ENCODE peak calls at places on chromosome X, in five cellular contexts. One of them, this sample, is unnamed.

GRCh38 chrX:155779831-155780230 is 101.3 kb upstream of the VAMP7 start:
- DNase-seq in GM12865: no peak
- DNase-seq in brain microvascular endothelial cell: no peak
- DNase-seq in hepatocyte: no peak
- DNase-seq in BJ: no peak
- DNase-seq in this sample: no peak

GRCh38 chrX:22399793-22400192 is 127.1 kb downstream of the CBLL2 start:
- DNase-seq in GM12865: no peak
- DNase-seq in brain microvascular endothelial cell: peak
- DNase-seq in hepatocyte: peak
- DNase-seq in BJ: no peak
- DNase-seq in this sample: peak

GRCh38 chrX:46599051-46599560 is 25.5 kb downstream of the CHST7 start:
- DNase-seq in GM12865: no peak
- DNase-seq in brain microvascular endothelial cell: no peak
- DNase-seq in hepatocyte: no peak
- DNase-seq in BJ: no peak
- DNase-seq in this sample: no peak

GRCh38 chrX:74931214-74931613 is 6.0 kb upstream of the NEXMIF start:
- DNase-seq in GM12865: peak
- DNase-seq in brain microvascular endothelial cell: no peak
- DNase-seq in hepatocyte: peak
- DNase-seq in BJ: no peak
- DNase-seq in this sample: no peak

GRCh38 chrX:51899741-51900140 is 6.3 kb downstream of the MAGED1 start:
- DNase-seq in GM12865: no peak
- DNase-seq in brain microvascular endothelial cell: peak
- DNase-seq in hepatocyte: no peak
- DNase-seq in BJ: peak
- DNase-seq in this sample: no peak

GRCh38 chrX:29687687-29688086 is 527.7 kb upstream of the MAGEB2 start:
- DNase-seq in GM12865: no peak
- DNase-seq in brain microvascular endothelial cell: peak
- DNase-seq in hepatocyte: peak
- DNase-seq in BJ: no peak
- DNase-seq in this sample: no peak

GRCh38 chrX:5617666-5618065 is 611.0 kb downstream of the NLGN4X start:
- DNase-seq in GM12865: no peak
- DNase-seq in brain microvascular endothelial cell: no peak
- DNase-seq in hepatocyte: no peak
- DNase-seq in BJ: no peak
- DNase-seq in this sample: no peak

GRCh38 chrX:30653415-30654131 is at the start of gene GK:
- DNase-seq in GM12865: peak
- DNase-seq in brain microvascular endothelial cell: no peak
- DNase-seq in hepatocyte: peak
- DNase-seq in BJ: no peak
- DNase-seq in this sample: no peak

GRCh38 chrX:13939741-13940597 is 89.7 kb downstream of the GEMIN8 start:
- DNase-seq in GM12865: no peak
- DNase-seq in brain microvascular endothelial cell: no peak
- DNase-seq in hepatocyte: no peak
- DNase-seq in BJ: no peak
- DNase-seq in this sample: no peak

GRCh38 chrX:88613338-88613737 is 133.7 kb upstream of the CPXCR1 start:
- DNase-seq in GM12865: no peak
- DNase-seq in brain microvascular endothelial cell: peak
- DNase-seq in hepatocyte: peak
- DNase-seq in BJ: no peak
- DNase-seq in this sample: no peak

GRCh38 chrX:72100051-72100755 is 31.5 kb downstream of the RTL5 start:
- DNase-seq in GM12865: peak
- DNase-seq in brain microvascular endothelial cell: no peak
- DNase-seq in hepatocyte: no peak
- DNase-seq in BJ: no peak
- DNase-seq in this sample: no peak

GRCh38 chrX:13005671-13006473 is 31.0 kb downstream of the TMSB4X start:
- DNase-seq in GM12865: peak
- DNase-seq in brain microvascular endothelial cell: no peak
- DNase-seq in hepatocyte: no peak
- DNase-seq in BJ: no peak
- DNase-seq in this sample: no peak

GRCh38 chrX:38183577-38183976 is 37.1 kb downstream of the SRPX start:
- DNase-seq in GM12865: no peak
- DNase-seq in brain microvascular endothelial cell: no peak
- DNase-seq in hepatocyte: no peak
- DNase-seq in BJ: no peak
- DNase-seq in this sample: no peak

GRCh38 chrX:21975827-21976226 is 35.3 kb downstream of the SMS start:
- DNase-seq in GM12865: no peak
- DNase-seq in brain microvascular endothelial cell: peak
- DNase-seq in hepatocyte: peak
- DNase-seq in BJ: no peak
- DNase-seq in this sample: no peak

GRCh38 chrX:134692233-134692632 is 34.0 kb upstream of the PLAC1 start:
- DNase-seq in GM12865: no peak
- DNase-seq in brain microvascular endothelial cell: no peak
- DNase-seq in hepatocyte: no peak
- DNase-seq in BJ: no peak
- DNase-seq in this sample: no peak

GRCh38 chrX:65697173-65697572 is 29.7 kb downstream of the MSN start:
- DNase-seq in GM12865: no peak
- DNase-seq in brain microvascular endothelial cell: peak
- DNase-seq in hepatocyte: no peak
- DNase-seq in BJ: no peak
- DNase-seq in this sample: no peak

GRCh38 chrX:110915120-110915519 is 119.5 kb upstream of the CHRDL1 start:
- DNase-seq in GM12865: no peak
- DNase-seq in brain microvascular endothelial cell: no peak
- DNase-seq in hepatocyte: peak
- DNase-seq in BJ: peak
- DNase-seq in this sample: peak

DNA sequence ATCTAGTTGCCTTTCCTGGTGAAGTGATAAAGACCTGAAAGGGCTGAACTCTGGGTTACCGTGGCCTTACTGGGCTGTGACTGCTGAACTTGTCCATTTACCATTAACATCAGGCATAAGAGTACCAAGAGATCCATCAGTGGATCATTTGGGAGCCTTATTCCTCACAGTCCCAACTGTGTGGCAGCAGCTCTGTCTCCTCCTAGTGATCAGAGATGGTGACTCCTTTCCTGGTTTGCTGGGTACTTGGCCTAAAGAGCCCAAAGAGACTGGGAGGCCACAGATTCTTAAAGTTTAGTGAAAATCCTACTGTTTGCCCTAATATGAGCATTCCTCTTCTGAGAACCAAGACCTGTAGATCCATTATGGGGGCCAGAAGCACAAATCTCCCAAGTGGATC is 56.3 kb upstream of the ATP6AP2 start:
- DNase-seq in GM12865: no peak
- DNase-seq in brain microvascular endothelial cell: no peak
- DNase-seq in hepatocyte: no peak
- DNase-seq in BJ: no peak
- DNase-seq in this sample: no peak
- TF ChIP-seq CTCF in GM12865: no peak
- TF ChIP-seq CTCF in brain microvascular endothelial cell: peak
- TF ChIP-seq CTCF in hepatocyte: no peak
- TF ChIP-seq CTCF in BJ: peak
- TF ChIP-seq CTCF in this sample: no peak

DNA sequence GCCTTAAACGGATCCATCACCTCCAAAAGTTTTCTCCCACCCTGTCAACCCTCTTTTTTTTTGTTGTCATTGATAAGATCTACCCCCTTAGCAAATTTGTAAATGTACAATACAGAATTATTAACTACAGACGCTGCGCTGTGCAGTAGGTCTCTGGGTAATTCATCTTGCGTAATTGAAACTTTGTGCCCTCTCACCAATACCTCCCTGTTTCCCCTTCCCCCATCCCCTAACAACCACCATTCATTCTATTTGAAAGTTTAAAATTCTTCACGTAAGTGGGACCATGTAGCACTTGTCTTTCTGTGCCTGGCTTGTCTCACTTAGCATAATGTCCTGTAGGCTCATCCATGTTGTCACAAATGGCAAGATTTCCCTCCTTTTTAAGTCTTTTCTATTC is 45.8 kb upstream of the CLDN34 start:
- DNase-seq in GM12865: no peak
- DNase-seq in brain microvascular endothelial cell: no peak
- DNase-seq in hepatocyte: no peak
- DNase-seq in BJ: no peak
- DNase-seq in this sample: no peak
- H3K4me3 ChIP-seq in GM12865: no peak
- H3K4me3 ChIP-seq in brain microvascular endothelial cell: no peak
- H3K4me3 ChIP-seq in hepatocyte: no peak
- H3K4me3 ChIP-seq in BJ: no peak
- H3K4me3 ChIP-seq in this sample: no peak

DNA sequence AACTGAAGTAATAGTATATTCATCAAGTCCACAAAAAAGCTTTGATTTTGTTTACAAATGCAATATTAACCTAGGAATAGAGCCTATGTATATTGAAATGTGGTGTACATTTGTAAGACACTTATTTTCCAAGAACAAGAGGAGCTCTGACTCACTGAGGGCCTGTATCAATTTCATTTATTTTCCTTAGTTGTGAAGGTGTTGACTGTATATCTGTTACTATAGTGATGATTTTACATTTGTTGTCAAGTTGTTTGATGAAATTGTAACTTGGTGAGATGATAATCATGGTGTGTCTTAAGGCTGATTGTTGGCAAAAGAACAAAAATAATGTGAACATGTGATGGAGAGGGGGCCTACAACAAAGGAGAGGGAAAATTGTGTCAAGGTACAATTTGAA is 274.9 kb upstream of the TEX13A start:
- DNase-seq in GM12865: no peak
- DNase-seq in brain microvascular endothelial cell: no peak
- DNase-seq in hepatocyte: no peak
- DNase-seq in BJ: no peak
- DNase-seq in this sample: no peak
- TF ChIP-seq CTCF in GM12865: no peak
- TF ChIP-seq CTCF in brain microvascular endothelial cell: no peak
- TF ChIP-seq CTCF in hepatocyte: no peak
- TF ChIP-seq CTCF in BJ: no peak
- TF ChIP-seq CTCF in this sample: no peak

GRCh38 chrX:100647739-100648138 is 3.7 kb downstream of the SRPX2 start:
- DNase-seq in GM12865: no peak
- DNase-seq in brain microvascular endothelial cell: no peak
- DNase-seq in hepatocyte: no peak
- DNase-seq in BJ: no peak
- DNase-seq in this sample: no peak
- H3K4me3 ChIP-seq in GM12865: no peak
- H3K4me3 ChIP-seq in brain microvascular endothelial cell: no peak
- H3K4me3 ChIP-seq in hepatocyte: no peak
- H3K4me3 ChIP-seq in BJ: no peak
- H3K4me3 ChIP-seq in this sample: no peak

GRCh38 chrX:154321624-154322023 is 26.0 kb downstream of the TKTL1 start:
- DNase-seq in GM12865: no peak
- DNase-seq in brain microvascular endothelial cell: no peak
- DNase-seq in hepatocyte: no peak
- DNase-seq in BJ: no peak
- DNase-seq in this sample: no peak
- TF ChIP-seq CTCF in GM12865: no peak
- TF ChIP-seq CTCF in brain microvascular endothelial cell: no peak
- TF ChIP-seq CTCF in hepatocyte: no peak
- TF ChIP-seq CTCF in BJ: no peak
- TF ChIP-seq CTCF in this sample: no peak

GRCh38 chrX:34848281-34848680 is 94.3 kb upstream of the FAM47B start:
- DNase-seq in GM12865: no peak
- DNase-seq in brain microvascular endothelial cell: no peak
- DNase-seq in hepatocyte: no peak
- DNase-seq in BJ: peak
- DNase-seq in this sample: peak

DNA sequence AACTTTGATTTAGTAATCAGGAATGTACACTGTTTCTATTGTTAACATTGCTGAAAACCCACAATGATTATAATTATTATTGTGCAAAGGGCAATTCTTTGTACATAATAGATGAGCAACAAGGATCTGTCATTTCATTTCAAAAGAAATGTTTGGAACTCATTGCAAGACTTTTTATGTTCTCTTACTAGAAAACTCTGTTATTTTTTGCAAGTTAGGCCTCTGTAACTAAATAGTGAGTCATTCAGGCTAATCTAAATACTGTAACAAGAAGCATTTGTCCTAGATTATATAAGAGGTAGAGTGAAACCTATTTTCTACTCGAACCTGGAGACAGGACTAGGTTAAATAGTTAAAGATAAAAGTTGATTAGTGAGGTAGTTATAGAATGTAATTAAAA is 93.2 kb upstream of the FAM47B start:
- DNase-seq in GM12865: no peak
- DNase-seq in brain microvascular endothelial cell: no peak
- DNase-seq in hepatocyte: no peak
- DNase-seq in BJ: peak
- DNase-seq in this sample: no peak
- H3K4me3 ChIP-seq in GM12865: no peak
- H3K4me3 ChIP-seq in brain microvascular endothelial cell: no peak
- H3K4me3 ChIP-seq in hepatocyte: no peak
- H3K4me3 ChIP-seq in BJ: no peak
- H3K4me3 ChIP-seq in this sample: no peak

DNA sequence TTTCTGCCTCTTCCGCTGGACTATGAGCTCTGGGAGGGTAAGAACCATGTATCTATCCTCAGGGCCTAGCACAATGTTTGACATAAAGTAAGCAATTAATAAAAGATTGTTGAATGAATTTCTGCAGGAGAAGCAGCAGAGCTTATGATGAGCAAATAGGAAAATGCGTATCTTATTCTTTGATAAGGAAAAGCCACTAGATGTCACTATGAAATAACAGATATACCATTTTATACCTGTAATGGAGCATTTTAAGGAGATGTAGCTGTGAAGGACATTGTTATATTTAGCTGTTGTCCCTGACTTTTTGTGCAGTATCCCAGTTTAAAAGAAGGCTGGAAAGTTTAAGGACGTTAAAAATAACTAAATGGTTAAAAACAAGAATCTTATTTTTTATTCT is 147.2 kb upstream of the MBNL3 start:
- DNase-seq in GM12865: no peak
- DNase-seq in brain microvascular endothelial cell: no peak
- DNase-seq in hepatocyte: no peak
- DNase-seq in BJ: no peak
- DNase-seq in this sample: no peak
- TF ChIP-seq CTCF in GM12865: no peak
- TF ChIP-seq CTCF in brain microvascular endothelial cell: no peak
- TF ChIP-seq CTCF in hepatocyte: peak
- TF ChIP-seq CTCF in BJ: no peak
- TF ChIP-seq CTCF in this sample: no peak

This sample was measured in HFF-Myc.